ENCODE peak calls at places on chromosome 12, in eight cellular contexts. G, C, Z, W, D, J, K and M are unnamed samples.

GRCh38 chr12:124788936-124789555 is 74.6 kb downstream of the SCARB1 start:
- DNase-seq in D (no peak), W (no peak), Z (no peak), C (no peak), J (no peak), G (no peak), K (no peak), M (no peak)

GRCh38 chr12:44372259-44372658 is 503.9 kb downstream of the NELL2 start:
- DNase-seq in K (peak; percentile 3), C (no peak), Z (peak; percentile 85), J (no peak), W (peak; percentile 60), G (no peak), D (no peak), M (no peak)

GRCh38 chr12:11016937-11017336 is 5.5 kb downstream of the TAS2R19 start:
- DNase-seq in Z (no peak), G (no peak), W (no peak), D (no peak), C (no peak), J (no peak), K (no peak), M (no peak)

GRCh38 chr12:57151741-57152407 is 4.5 kb upstream of the LRP1-AS start:
- DNase-seq in J (no peak), G (no peak), Z (peak; percentile 92), C (no peak), W (peak; percentile 74), D (no peak), K (no peak), M (no peak)

GRCh38 chr12:64824500-64825142 is at the start of gene TBC1D30:
- DNase-seq in Z (peak; percentile 60), J (peak; percentile 70), W (peak; percentile 2), K (peak; percentile 46), C (no peak), G (peak; percentile 59), D (peak; percentile 33), M (peak; percentile 53)

GRCh38 chr12:101759396-101760047 is 20.3 kb upstream of the SYCP3 start:
- DNase-seq in J (no peak), K (no peak), D (no peak), Z (peak; percentile 56), G (peak; percentile 44), W (peak; percentile 35), C (no peak), M (peak; percentile 24)

GRCh38 chr12:95767703-95768102 is 22.9 kb downstream of the NTN4 start:
- DNase-seq in Z (peak; percentile 69), W (peak; percentile 59), G (no peak), C (no peak), J (no peak), K (no peak), D (no peak), M (no peak)

GRCh38 chr12:107650977-107651376 is 34.6 kb upstream of the PWP1 start:
- DNase-seq in W (no peak), J (no peak), K (no peak), Z (no peak), D (no peak), G (no peak), C (no peak), M (no peak)

GRCh38 chr12:20063116-20063515 is 305.2 kb upstream of the PDE3A start:
- DNase-seq in C (no peak), G (no peak), J (no peak), D (no peak), W (peak; percentile 38), K (no peak), Z (no peak), M (no peak)

GRCh38 chr12:65603428-65604351 is 220.6 kb upstream of the HMGA2 start:
- DNase-seq in J (no peak), G (peak; percentile 52), D (no peak), C (no peak), Z (peak; percentile 89), W (peak; percentile 94), K (peak; percentile 32), M (peak; percentile 57)

GRCh38 chr12:4421590-4422031 is 24.0 kb downstream of the FGF6 start:
- DNase-seq in K (peak; percentile 6), D (no peak), C (no peak), J (no peak), Z (peak; percentile 59), G (peak; percentile 80), W (peak; percentile 36), M (peak; percentile 35)

DNA sequence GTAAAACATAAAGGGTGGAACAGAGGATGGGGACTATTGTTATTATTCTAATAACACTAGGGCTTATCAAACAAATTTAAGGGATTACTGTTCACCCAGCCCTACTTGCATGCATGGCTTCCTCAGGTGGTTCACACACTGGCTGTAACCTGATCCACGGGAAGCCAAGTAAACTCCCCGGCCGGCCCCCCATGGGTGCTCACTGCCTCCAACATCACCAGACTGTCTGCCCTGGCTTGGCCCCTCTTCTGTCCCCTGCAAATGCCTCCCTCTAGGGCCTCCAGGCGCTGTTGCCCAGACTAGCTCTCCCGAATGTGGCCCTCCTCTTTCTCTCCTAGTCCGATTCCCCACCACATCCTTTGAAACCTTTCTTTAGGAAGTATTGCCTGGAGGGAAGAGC is 18.6 kb downstream of the FAIM2 start:
- DNase-seq in G (no peak), C (no peak), Z (no peak), J (no peak), D (no peak), K (no peak), W (no peak), M (no peak)
- TF ChIP-seq CTCF in G (no peak), C (no peak), Z (no peak), J (no peak), D (no peak), K (no peak), W (no peak), M (no peak)

DNA sequence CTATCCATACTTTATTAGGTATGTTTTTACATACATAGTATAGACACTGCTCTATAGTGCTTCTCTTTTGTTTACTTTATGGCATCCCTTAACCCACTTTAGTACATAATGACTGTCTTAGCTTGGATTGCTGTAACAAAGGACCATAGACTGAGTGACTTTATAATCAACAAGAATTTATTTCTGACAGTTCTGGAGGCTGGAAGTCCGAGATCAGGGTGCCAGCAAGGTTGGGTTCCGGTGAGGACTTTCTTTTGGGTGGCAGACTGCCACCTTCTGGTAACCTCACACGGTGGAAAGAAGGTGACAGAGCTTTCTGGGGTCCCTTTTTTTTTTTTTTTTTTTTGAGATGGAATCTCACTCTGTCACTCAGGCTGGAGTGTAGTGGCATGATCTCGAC is 48.6 kb upstream of the PPM1H start:
- DNase-seq in G (no peak), K (no peak), W (no peak), D (no peak), C (no peak), Z (no peak), J (no peak), M (peak; percentile 55)
- TF ChIP-seq CTCF in G (no peak), K (peak; percentile 38), W (no peak), D (no peak), C (no peak), Z (no peak), J (no peak), M (peak; percentile 58)

GRCh38 chr12:70577283-70577634 is 60.0 kb downstream of the PTPRB start:
- DNase-seq in G (no peak), J (no peak), Z (no peak), C (no peak), W (no peak), K (no peak), D (no peak), M (no peak)
- TF ChIP-seq CTCF in G (no peak), J (peak; percentile 37), Z (no peak), C (peak; percentile 5), W (no peak), K (peak; percentile 9), D (peak; percentile 1), M (no peak)

DNA sequence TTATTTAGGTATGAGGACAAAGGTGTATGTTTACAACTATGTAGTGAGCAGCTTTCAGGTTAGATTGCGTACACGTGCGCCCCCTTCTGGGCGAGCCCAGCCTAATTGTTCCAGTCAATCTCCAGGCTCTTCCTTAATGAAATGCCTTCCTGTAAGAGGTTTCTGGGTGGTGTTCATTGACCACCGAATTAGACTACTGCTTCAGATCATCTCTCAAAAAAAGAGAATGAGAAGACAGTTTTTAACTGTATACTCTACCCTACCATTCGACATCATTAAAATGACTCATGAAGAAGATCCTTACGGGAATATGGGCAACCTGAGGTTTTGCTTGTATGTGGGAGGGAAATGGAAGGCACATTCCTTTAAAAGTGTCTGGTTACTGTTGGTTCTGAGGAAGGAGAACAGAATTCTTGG is 2.1 kb downstream of the LUM start:
- DNase-seq in G (peak; percentile 73), K (peak; percentile 59), W (peak; percentile 80), J (no peak), C (peak; percentile 38), Z (peak; percentile 85), D (peak; percentile 46), M (peak; percentile 88)
- TF ChIP-seq CTCF in G (peak; percentile 80), K (peak; percentile 85), W (peak; percentile 57), J (peak; percentile 81), C (peak; percentile 22), Z (peak; percentile 72), D (peak; percentile 46), M (peak; percentile 85)